ENCODE peak calls at places on chromosomes 11 and 22, in seven cellular contexts. L is mesothelial cell of epicardium, V is COR-L47, J is foreskin fibroblast, Y is NCI-H146, U is NCI-H1417, W is amniotic epithelial cell. S is an unnamed sample.

GRCh38 chr11:34427171-34427805 is 11.4 kb upstream of the CAT start:
- DNase-seq in J (peak), L (no peak), Y (no peak), U (no peak), W (peak), V (no peak), S (peak)

GRCh38 chr11:44286911-44287310 is 23.0 kb downstream of the ALX4 start:
- DNase-seq in Y (no peak), L (no peak), W (no peak), J (no peak), U (no peak), V (no peak), S (no peak)

GRCh38 chr11:76783901-76784813 is 1.0 kb downstream of the TSKU start:
- DNase-seq in J (peak), U (no peak), L (peak), V (no peak), W (peak), Y (peak), S (peak)

GRCh38 chr22:39003165-39003638 is 10.9 kb upstream of the APOBEC3C start:
- DNase-seq in Y (peak), J (peak), W (peak), L (peak), V (peak), U (peak), S (peak)

GRCh38 chr11:117597083-117597482 is 199.9 kb downstream of the DSCAML1 start:
- DNase-seq in W (peak), L (peak), V (no peak), U (no peak), Y (no peak), J (peak), S (no peak)

GRCh38 chr22:22397292-22397870 is 111.2 kb downstream of the ZNF280B start:
- DNase-seq in W (no peak), Y (peak), J (peak), U (no peak), L (no peak), V (no peak), S (peak)

GRCh38 chr11:65529475-65530156 is 4.7 kb downstream of the SCYL1 start:
- DNase-seq in Y (no peak), J (no peak), L (no peak), U (no peak), W (no peak), V (no peak), S (no peak)

GRCh38 chr22:49903322-49904039 is 14.8 kb downstream of the ALG12 start:
- DNase-seq in L (no peak), V (peak), Y (peak), U (no peak), W (no peak), J (no peak), S (no peak)

GRCh38 chr11:11916981-11917399 is 75.2 kb downstream of the USP47 start:
- DNase-seq in J (peak), L (no peak), W (peak), U (no peak), V (no peak), Y (no peak), S (peak)

GRCh38 chr11:75214411-75214821 is 26.2 kb upstream of the TPBGL start:
- DNase-seq in U (no peak), Y (no peak), J (peak), V (peak), W (peak), L (peak), S (peak)

GRCh38 chr22:41308544-41308947 is 7.2 kb downstream of the ZC3H7B start:
- DNase-seq in U (no peak), J (no peak), W (peak), Y (no peak), V (no peak), L (no peak), S (no peak)

GRCh38 chr22:21951931-21952465 is 650 bp downstream of the PPM1F start:
- DNase-seq in V (no peak), L (peak), U (peak), J (peak), W (peak), Y (peak), S (no peak)

GRCh38 chr11:87851234-87851633 is 324.0 kb downstream of the RAB38 start:
- DNase-seq in J (peak), Y (no peak), W (peak), L (no peak), V (no peak), U (no peak), S (peak)

GRCh38 chr22:35462558-35463230 is 62.8 kb downstream of the MCM5 start:
- DNase-seq in W (no peak), U (peak), V (no peak), L (no peak), J (no peak), Y (no peak), S (no peak)

GRCh38 chr11:1674194-1674878 is 22.7 kb upstream of the KRTAP5-6 start:
- DNase-seq in J (no peak), V (no peak), U (no peak), Y (no peak), L (no peak), W (no peak), S (no peak)

GRCh38 chr11:68965901-68966868 is 14.6 kb downstream of the MRGPRD start:
- DNase-seq in W (no peak), V (no peak), J (no peak), Y (no peak), U (no peak), L (no peak), S (no peak)

GRCh38 chr11:122146475-122146874 is 30.5 kb upstream of the BLID start:
- DNase-seq in V (no peak), Y (no peak), U (no peak), W (peak), L (no peak), J (peak), S (no peak)

GRCh38 chr11:117292616-117293015 is 1.5 kb downstream of the BACE1-AS start:
- DNase-seq in Y (no peak), L (no peak), U (no peak), J (no peak), W (no peak), V (no peak), S (no peak)

GRCh38 chr22:28819253-28820096 is 19.1 kb upstream of the XBP1 start:
- DNase-seq in W (no peak), L (no peak), Y (peak), V (peak), J (no peak), U (no peak), S (no peak)

S was measured in HS-27A.